ENCODE peak calls at places on chromosomes 11 and 22, in four cellular contexts. L is stomach, A is NCI-H1092 treated with DMSO at 0.1 percent for 48 hours, D is NCI-H460. T is an unnamed sample.
A peak's percentile ranks its signal among the peaks of the same experiment; 100 is the strongest.

GRCh38 chr11:67006029-67006884 is 16.7 kb upstream of the SYT12 start:
- DNase-seq in L (no peak), A (no peak), D (peak; percentile 61), T (no peak)

GRCh38 chr11:83720675-83721074 is 434.5 kb upstream of the CCDC90B start:
- DNase-seq in L (no peak), A (no peak), D (no peak), T (no peak)

GRCh38 chr11:97968071-97968470 is 1052.7 kb upstream of the CNTN5 start:
- DNase-seq in L (no peak), A (no peak), D (no peak), T (no peak)

GRCh38 chr22:28855355-28856094 is 27.8 kb upstream of the ZNRF3 start:
- DNase-seq in L (peak; percentile 42), A (peak; percentile 45), D (peak; percentile 31), T (peak; percentile 71)

GRCh38 chr11:23897453-23898289 is 599.2 kb upstream of the LUZP2 start:
- DNase-seq in L (no peak), A (no peak), D (no peak), T (no peak)

GRCh38 chr11:59615132-59615636 is 390 bp downstream of the OSBP start:
- DNase-seq in L (peak; percentile 72), A (peak; percentile 47), D (no peak), T (peak; percentile 38)

GRCh38 chr11:17839973-17840611 is 105.5 kb downstream of the KCNC1 start:
- DNase-seq in L (no peak), A (no peak), D (no peak), T (no peak)

GRCh38 chr11:8813658-8814057 is 97.3 kb upstream of the AKIP1 start:
- DNase-seq in L (peak; percentile 71), A (peak; percentile 71), D (peak; percentile 54), T (peak; percentile 82)